ENCODE peak calls at places on chromosomes 12 and 14, in five cellular contexts. K, O, C, X and W are unnamed samples.
A peak's percentile ranks its signal among the peaks of the same experiment; 100 is the strongest.

GRCh38 chr14:54000341-54000811 is 43.8 kb upstream of the BMP4 start:
- DNase-seq in K (no peak), C (no peak), X (no peak), O (no peak), W (no peak)

GRCh38 chr14:76257842-76258397 is 106.2 kb downstream of the GPATCH2L start:
- DNase-seq in K (peak; percentile 24), O (peak; percentile 89), C (no peak), X (no peak), W (no peak)

GRCh38 chr12:19398376-19399363 is 40.6 kb upstream of the AEBP2 start:
- DNase-seq in K (no peak), C (no peak), X (no peak), O (no peak), W (no peak)

GRCh38 chr12:65039306-65039705 is 81.8 kb downstream of the WIF1 start:
- DNase-seq in O (no peak), C (no peak), X (no peak), K (peak; percentile 52), W (no peak)

GRCh38 chr14:67251573-67252226 is 10.5 kb downstream of the PALS1 start:
- DNase-seq in O (no peak), X (no peak), K (peak; percentile 24), C (no peak), W (no peak)

GRCh38 chr12:10759657-10760056 is 36.5 kb upstream of the YBX3 start:
- DNase-seq in O (no peak), C (no peak), K (no peak), X (no peak), W (no peak)

GRCh38 chr12:82182601-82183000 is 175.6 kb downstream of the CCDC59 start:
- DNase-seq in K (no peak), X (no peak), C (no peak), O (no peak), W (no peak)

GRCh38 chr14:70029296-70030132 is 150.3 kb downstream of the SMOC1 start:
- DNase-seq in X (no peak), C (no peak), K (no peak), O (no peak), W (no peak)

GRCh38 chr12:132296063-132296462 is 33.3 kb downstream of the GALNT9 start:
- DNase-seq in K (no peak), O (no peak), C (no peak), X (no peak), W (no peak)

GRCh38 chr14:104087505-104087904 is 2.0 kb downstream of the ASPG start:
- DNase-seq in X (no peak), C (no peak), K (peak; percentile 0), O (no peak), W (no peak)

GRCh38 chr12:73950506-73950905 is 587.1 kb upstream of the ATXN7L3B start:
- DNase-seq in O (no peak), K (no peak), C (no peak), X (no peak), W (no peak)

GRCh38 chr12:92419201-92419600 is 273.6 kb upstream of the BTG1 start:
- DNase-seq in K (no peak), O (no peak), X (no peak), C (no peak), W (no peak)

GRCh38 chr12:538731-539539 is 79.2 kb downstream of the B4GALNT3 start:
- DNase-seq in K (no peak), O (no peak), C (no peak), X (no peak), W (no peak)

GRCh38 chr12:68291396-68292036 is 38.1 kb upstream of the IL22 start:
- DNase-seq in C (no peak), O (no peak), K (no peak), X (no peak), W (no peak)

GRCh38 chr14:88986146-88986841 is 161.8 kb downstream of the TTC8 start:
- DNase-seq in C (no peak), K (no peak), O (peak; percentile 4), X (no peak), W (no peak)

GRCh38 chr12:65822732-65823480 is 1.4 kb upstream of the HMGA2 start:
- DNase-seq in O (no peak), X (no peak), C (peak; percentile 69), K (peak; percentile 89), W (peak; percentile 91)

GRCh38 chr12:113469224-113469652 is 2.4 kb downstream of the LHX5 start:
- DNase-seq in O (no peak), X (no peak), C (no peak), K (no peak), W (no peak)

DNA sequence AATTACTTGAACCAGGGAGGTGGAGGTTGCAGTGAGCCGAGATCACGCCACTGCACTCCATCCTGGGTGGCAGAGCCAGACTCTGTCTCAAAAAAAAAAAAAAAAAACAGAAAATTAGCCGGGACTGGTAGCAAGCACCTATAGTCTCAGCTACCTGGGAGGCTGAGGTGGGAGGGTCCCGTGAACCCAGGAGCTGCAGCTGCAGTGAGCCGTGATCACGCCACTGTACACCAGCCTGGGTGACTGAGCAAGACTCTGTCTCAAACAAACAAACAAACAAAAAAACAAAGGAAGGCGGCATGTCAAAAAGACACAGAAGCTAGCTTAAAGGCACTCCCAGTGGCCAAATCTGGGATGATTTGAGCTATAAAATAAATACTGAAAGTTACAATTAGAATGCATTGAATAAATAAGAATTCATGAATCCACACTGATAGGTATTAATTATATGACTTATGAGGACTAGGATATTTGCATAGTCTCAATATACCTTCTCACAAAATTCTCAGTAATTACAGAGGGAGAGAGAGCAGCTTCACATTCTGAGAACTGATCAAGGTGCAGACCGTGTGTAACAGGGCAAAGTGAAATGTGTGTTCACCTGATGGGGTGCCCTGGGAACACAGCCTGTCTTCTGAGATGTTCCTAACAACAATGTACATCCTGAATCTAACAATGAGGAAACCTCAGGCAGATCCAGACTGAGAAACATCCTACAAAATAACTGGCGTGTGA is 42.7 kb upstream of the GPR132 start:
- DNase-seq in K (no peak), X (no peak), O (no peak), C (no peak), W (no peak)
- TF ChIP-seq JUNB in K (no peak), X (no peak), O (no peak), C (no peak), W (no peak)

GRCh38 chr14:74954232-74954946 is 1.0 kb downstream of the PGF start:
- DNase-seq in C (no peak), K (no peak), X (no peak), O (no peak), W (peak; percentile 63)
- TF ChIP-seq JUNB in C (no peak), K (no peak), X (no peak), O (no peak), W (no peak)

GRCh38 chr12:4943938-4944284 is 34.2 kb downstream of the KCNA1 start:
- DNase-seq in K (no peak), X (no peak), C (no peak), O (no peak), W (no peak)
- TF ChIP-seq JUNB in K (no peak), X (no peak), C (no peak), O (no peak), W (no peak)

GRCh38 chr12:8644345-8645248 is 18.0 kb downstream of the MFAP5 start:
- DNase-seq in C (no peak), X (peak; percentile 90), O (no peak), K (no peak), W (no peak)
- TF ChIP-seq JUNB in C (no peak), X (peak; percentile 94), O (no peak), K (no peak), W (no peak)

GRCh38 chr14:64707661-64708060 is 3.4 kb downstream of the PLEKHG3 start:
- DNase-seq in X (no peak), K (no peak), C (peak; percentile 75), O (no peak), W (peak; percentile 81)
- TF ChIP-seq JUNB in X (no peak), K (no peak), C (no peak), O (no peak), W (no peak)

GRCh38 chr14:85058170-85058569 is 471.8 kb upstream of the FLRT2 start:
- DNase-seq in O (no peak), K (no peak), C (no peak), X (no peak), W (no peak)

GRCh38 chr14:85060116-85060515 is 469.8 kb upstream of the FLRT2 start:
- DNase-seq in C (no peak), K (no peak), X (no peak), O (no peak), W (no peak)

GRCh38 chr14:85061256-85061655 is 468.7 kb upstream of the FLRT2 start:
- DNase-seq in K (no peak), O (no peak), X (no peak), C (no peak), W (no peak)

GRCh38 chr14:85063747-85064146 is 466.2 kb upstream of the FLRT2 start:
- DNase-seq in X (no peak), C (no peak), O (no peak), K (no peak), W (no peak)
- TF ChIP-seq JUNB in X (no peak), C (no peak), O (no peak), K (no peak), W (no peak)

GRCh38 chr12:121750507-121750955 is 38.0 kb downstream of the TMEM120B start:
- DNase-seq in X (no peak), C (no peak), K (no peak), O (no peak), W (no peak)

GRCh38 chr12:121751034-121751433 is 38.5 kb downstream of the TMEM120B start:
- DNase-seq in C (no peak), K (no peak), O (no peak), X (no peak), W (no peak)

GRCh38 chr12:121749267-121749666 is 36.7 kb downstream of the TMEM120B start:
- DNase-seq in O (no peak), C (no peak), X (no peak), K (no peak), W (no peak)

GRCh38 chr12:121748218-121748570 is 35.6 kb downstream of the TMEM120B start:
- DNase-seq in X (no peak), O (no peak), C (peak; percentile 64), K (peak; percentile 41), W (no peak)

DNA sequence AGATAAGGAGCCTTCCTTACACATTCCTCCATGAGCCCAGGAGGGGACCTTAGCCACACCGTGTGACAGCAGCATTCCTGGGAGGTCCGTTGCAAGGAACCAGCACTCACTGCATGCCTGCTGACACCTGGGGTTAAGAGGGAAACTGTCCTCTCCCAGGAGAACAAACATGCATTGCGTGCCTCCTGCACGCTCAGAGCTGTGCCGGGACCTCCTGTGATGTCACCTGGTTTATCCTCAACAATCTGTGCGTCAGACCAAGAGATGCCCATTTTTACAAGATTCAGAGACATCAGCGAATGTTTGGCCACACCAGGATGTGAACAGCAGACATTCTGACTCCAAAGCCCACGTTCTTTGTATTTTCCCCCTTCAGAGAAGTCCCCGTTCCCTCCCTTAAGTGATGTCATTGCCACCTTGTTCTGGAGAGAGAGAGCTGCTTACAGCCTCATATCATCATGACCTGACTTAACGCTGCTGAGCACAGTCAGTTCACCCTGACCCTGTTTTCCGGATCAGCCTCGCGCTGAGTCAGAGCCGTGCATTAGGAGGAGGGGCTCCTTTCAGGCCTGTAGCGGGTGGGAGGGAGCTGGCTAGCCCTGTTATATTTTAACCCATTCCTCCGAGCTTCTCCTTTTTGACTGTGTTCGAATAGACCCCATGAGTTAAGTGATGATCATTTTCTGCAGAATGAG is 36.2 kb downstream of the TMEM120B start:
- DNase-seq in X (no peak), O (peak; percentile 95), C (peak; percentile 85), K (peak; percentile 35), W (peak; percentile 88)
- TF ChIP-seq JUNB in X (no peak), O (no peak), C (no peak), K (no peak), W (no peak)